ENCODE peak calls at places on chromosomes 13 and 19, in four cellular contexts. H is A673, J is tibial nerve, R is right cardiac atrium. V is an unnamed sample.

GRCh38 chr13:51152713-51153112 is 41.6 kb upstream of the C13orf42 start:
- DNase-seq in H (peak), R (no peak), J (no peak), V (no peak)

GRCh38 chr19:44809856-44810554 is 1.1 kb downstream of the BCAM start:
- DNase-seq in J (no peak), R (no peak), H (no peak), V (no peak)

GRCh38 chr13:42545842-42546241 is 28.1 kb upstream of the TNFSF11 start:
- DNase-seq in J (no peak), H (no peak), R (no peak), V (no peak)

GRCh38 chr13:37621811-37622361 is 23.3 kb upstream of the POSTN start:
- DNase-seq in R (no peak), J (no peak), H (no peak), V (no peak)

GRCh38 chr19:53183146-53183545 is 10.0 kb downstream of the ZNF665 start:
- DNase-seq in H (no peak), R (no peak), J (no peak), V (no peak)

GRCh38 chr19:8702350-8702749 is 3.8 kb upstream of the ACTL9 start:
- DNase-seq in H (peak), J (no peak), R (no peak), V (no peak)

GRCh38 chr19:18431351-18432197 is 6.4 kb downstream of the ISYNA1 start:
- DNase-seq in H (no peak), R (peak), J (no peak), V (no peak)

GRCh38 chr13:113491418-113491883 is 940 bp upstream of the DCUN1D2 start:
- DNase-seq in H (peak), J (no peak), R (peak), V (no peak)

GRCh38 chr13:97977982-97978381 is 24.5 kb downstream of the IPO5 start:
- DNase-seq in R (no peak), H (no peak), J (no peak), V (no peak)

GRCh38 chr13:35512271-35512920 is 35.9 kb upstream of the MAB21L1 start:
- DNase-seq in H (no peak), J (no peak), R (no peak), V (no peak)
- H3K27ac ChIP-seq in H (no peak), J (no peak), R (no peak), V (no peak)

DNA sequence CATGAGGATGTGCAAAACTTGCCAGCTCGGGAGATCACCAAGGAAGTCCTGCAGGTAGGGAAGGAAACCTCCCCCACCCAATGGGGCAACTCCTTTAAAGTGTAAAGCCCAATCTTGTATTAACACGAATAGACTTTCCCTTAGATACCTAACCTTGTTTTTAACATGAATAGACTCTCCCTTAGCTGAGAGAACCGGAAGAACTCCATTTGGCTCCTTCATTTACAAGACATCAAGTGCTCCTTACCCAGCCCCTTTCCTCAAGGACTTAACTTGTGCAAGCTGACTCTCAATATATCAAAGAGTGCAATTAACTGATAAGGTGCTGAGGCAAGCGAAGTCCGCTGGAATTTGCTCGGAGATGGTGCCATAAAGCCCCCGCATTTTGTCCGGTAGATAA is 9.9 kb upstream of the ZNF90 start:
- DNase-seq in J (no peak), H (no peak), R (no peak), V (peak)
- H3K27ac ChIP-seq in J (no peak), H (no peak), R (no peak), V (no peak)

GRCh38 chr19:6464070-6464873 is at the start of gene CRB3:
- DNase-seq in H (no peak), R (no peak), J (no peak), V (peak)
- H3K27ac ChIP-seq in H (no peak), R (no peak), J (peak), V (no peak)

GRCh38 chr19:16185925-16186234 is 670 bp downstream of the FAM32A start:
- DNase-seq in R (no peak), H (peak), J (peak), V (no peak)
- H3K27ac ChIP-seq in R (no peak), H (peak), J (peak), V (no peak)

GRCh38 chr19:48497728-48498575 is 13.7 kb downstream of the LMTK3 start:
- DNase-seq in H (peak), R (peak), J (no peak), V (no peak)

GRCh38 chr19:48498922-48499321 is 12.7 kb downstream of the LMTK3 start:
- DNase-seq in H (no peak), J (no peak), R (peak), V (no peak)

GRCh38 chr19:48498576-48498879 is 13.1 kb downstream of the LMTK3 start:
- DNase-seq in H (no peak), J (no peak), R (peak), V (no peak)

GRCh38 chr19:48495391-48495790 is 16.2 kb downstream of the LMTK3 start:
- DNase-seq in R (peak), H (no peak), J (no peak), V (no peak)

GRCh38 chr19:48496959-48497727 is 14.5 kb downstream of the LMTK3 start:
- DNase-seq in H (no peak), J (no peak), R (peak), V (no peak)
- H3K27ac ChIP-seq in H (no peak), J (no peak), R (no peak), V (no peak)

V was measured in iPS DF 6.9.